ENCODE peak calls at places on chromosomes 1 and 21, in seven cellular contexts. A is colonic mucosa; S is CD8-positive, alpha-beta memory T cell; U is Peyer's patch; E is HCT116; T is naive thymus-derived CD4-positive, alpha-beta T cell; R is mammary epithelial cell. H is an unnamed sample.

GRCh38 chr21:39531777-39532333 is 80.1 kb downstream of the SH3BGR start:
- DNase-seq in A (no peak), S (no peak), U (no peak), E (peak; percentile 7), T (no peak), R (no peak), H (no peak)

GRCh38 chr1:116508984-116509980 is 61.5 kb downstream of the CD58 start:
- DNase-seq in A (peak; percentile 64), S (no peak), U (peak; percentile 82), E (peak; percentile 88), T (no peak), R (peak; percentile 94), H (no peak)

GRCh38 chr1:35565742-35566133 is 7.4 kb upstream of the TFAP2E start:
- DNase-seq in A (no peak), S (no peak), U (no peak), E (no peak), T (no peak), R (no peak), H (no peak)

GRCh38 chr1:234721476-234722266 is 111.7 kb upstream of the IRF2BP2 start:
- DNase-seq in A (peak; percentile 57), S (no peak), U (no peak), E (no peak), T (no peak), R (no peak), H (no peak)

GRCh38 chr1:55447488-55447887 is 232.3 kb upstream of the USP24 start:
- DNase-seq in A (no peak), S (no peak), U (no peak), E (no peak), T (no peak), R (peak; percentile 17), H (no peak)

GRCh38 chr1:66395202-66396061 is 138.5 kb upstream of the SGIP1 start:
- DNase-seq in A (no peak), S (no peak), U (no peak), E (no peak), T (no peak), R (peak; percentile 38), H (no peak)

GRCh38 chr1:47225430-47226100 is 6.5 kb downstream of the TAL1 start:
- DNase-seq in A (no peak), S (no peak), U (peak; percentile 40), E (no peak), T (no peak), R (no peak), H (no peak)

GRCh38 chr1:88001460-88001859 is 672.8 kb downstream of the LMO4 start:
- DNase-seq in A (no peak), S (no peak), U (no peak), E (no peak), T (no peak), R (peak; percentile 61), H (no peak)

GRCh38 chr1:153796786-153797659 is 21.8 kb downstream of the SLC27A3 start:
- DNase-seq in A (peak; percentile 92), S (peak; percentile 87), U (peak; percentile 97), E (peak; percentile 42), T (peak; percentile 84), R (peak; percentile 59), H (peak; percentile 71)

GRCh38 chr1:27981146-27981545 is 21.4 kb downstream of the XKR8 start:
- DNase-seq in A (no peak), S (no peak), U (no peak), E (no peak), T (no peak), R (no peak), H (no peak)

GRCh38 chr1:101170506-101171050 is 66.2 kb upstream of the S1PR1 start:
- DNase-seq in A (no peak), S (no peak), U (no peak), E (no peak), T (no peak), R (no peak), H (no peak)

GRCh38 chr1:116290085-116290670 is 82.9 kb upstream of the ATP1A1 start:
- DNase-seq in A (no peak), S (no peak), U (no peak), E (no peak), T (no peak), R (peak; percentile 93), H (no peak)

GRCh38 chr21:14683021-14683420 is 136.9 kb upstream of the SAMSN1 start:
- DNase-seq in A (no peak), S (no peak), U (no peak), E (no peak), T (no peak), R (no peak), H (no peak)

GRCh38 chr1:101025283-101025679 is 303 bp downstream of the DPH5 start:
- DNase-seq in A (peak; percentile 30), S (no peak), U (no peak), E (no peak), T (no peak), R (no peak), H (no peak)

GRCh38 chr1:86233406-86233805 is 76.8 kb upstream of the COL24A1 start:
- DNase-seq in A (no peak), S (no peak), U (no peak), E (no peak), T (no peak), R (no peak), H (no peak)

GRCh38 chr21:20507783-20508182 is 490.4 kb upstream of the NCAM2 start:
- DNase-seq in A (no peak), S (no peak), U (no peak), E (no peak), T (no peak), R (no peak), H (no peak)

GRCh38 chr1:70331962-70332361 is 22.6 kb downstream of the ANKRD13C start:
- DNase-seq in A (no peak), S (no peak), U (no peak), E (no peak), T (no peak), R (peak; percentile 72), H (no peak)

GRCh38 chr1:53326598-53327182 is 1.2 kb downstream of the LRP8 start:
- DNase-seq in A (peak; percentile 79), S (no peak), U (no peak), E (no peak), T (peak; percentile 18), R (no peak), H (no peak)

GRCh38 chr1:200267458-200267857 is 142.4 kb downstream of the ZNF281 start:
- DNase-seq in A (no peak), S (no peak), U (no peak), E (no peak), T (no peak), R (no peak), H (no peak)

GRCh38 chr21:14923468-14923867 is 141.3 kb downstream of the NRIP1 start:
- DNase-seq in A (no peak), S (no peak), U (no peak), E (no peak), T (no peak), R (peak; percentile 7), H (no peak)

DNA sequence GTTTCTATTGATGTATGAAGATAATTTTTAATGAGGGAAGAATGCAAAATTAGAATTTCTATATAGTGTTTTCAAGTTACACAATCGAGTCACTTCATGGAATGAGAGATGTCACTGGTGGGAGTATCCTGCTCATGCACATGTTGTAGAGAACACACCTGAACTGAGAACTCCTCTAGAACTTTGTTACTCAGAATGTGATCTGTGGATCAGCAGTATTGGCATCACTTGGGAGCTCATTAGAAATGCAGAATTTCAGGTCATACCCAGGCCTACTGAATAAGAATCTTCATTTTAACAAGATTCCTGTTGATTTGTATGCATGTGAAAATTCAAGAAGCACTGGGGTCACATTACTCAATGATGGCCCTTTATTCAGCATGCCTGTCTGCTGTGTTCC is 28.8 kb downstream of the ZNF326 start:
- DNase-seq in A (no peak), S (no peak), U (no peak), E (no peak), T (no peak), R (no peak), H (no peak)
- H3K36me3 ChIP-seq in A (peaks cover 12% of the 10 kb centered on the region), S (peaks cover 44% of the 10 kb centered on the region), U (peaks cover 96% of the 10 kb centered on the region), E (peaks cover 61% of the 10 kb centered on the region), T (peaks cover 5% of the 10 kb centered on the region), R (peaks cover 62% of the 10 kb centered on the region), H (peaks cover 96% of the 10 kb centered on the region)

GRCh38 chr1:25993197-25993951 is 4.5 kb downstream of the PAFAH2 start:
- DNase-seq in A (no peak), S (no peak), U (no peak), E (no peak), T (no peak), R (no peak), H (no peak)
- H3K4me1 ChIP-seq in A (peaks cover 7% of the 10 kb centered on the region), S (peaks cover 60% of the 10 kb centered on the region), U (peaks cover 5% of the 10 kb centered on the region), E (peaks cover 23% of the 10 kb centered on the region), T (peaks cover 51% of the 10 kb centered on the region), R (peaks cover 6% of the 10 kb centered on the region), H (peaks cover 47% of the 10 kb centered on the region)

GRCh38 chr1:1317420-1317819 is 7.0 kb downstream of the INTS11 start:
- DNase-seq in A (no peak), S (no peak), U (no peak), E (no peak), T (no peak), R (no peak), H (no peak)

GRCh38 chr1:1313500-1314236 is 5.3 kb downstream of the PUSL1 start:
- DNase-seq in A (no peak), S (no peak), U (no peak), E (no peak), T (no peak), R (no peak), H (no peak)

GRCh38 chr1:1314237-1314586 is 5.8 kb downstream of the PUSL1 start:
- DNase-seq in A (no peak), S (no peak), U (no peak), E (no peak), T (no peak), R (no peak), H (no peak)

GRCh38 chr1:1314678-1315335 is 6.4 kb downstream of the PUSL1 start:
- DNase-seq in A (no peak), S (no peak), U (no peak), E (no peak), T (no peak), R (no peak), H (no peak)

GRCh38 chr1:1315435-1315901 is 7.1 kb downstream of the PUSL1 start:
- DNase-seq in A (no peak), S (no peak), U (no peak), E (no peak), T (no peak), R (no peak), H (no peak)
- H3K36me3 ChIP-seq in A (no peaks in the 10 kb centered on the region), S (peaks cover 7% of the 10 kb centered on the region), U (peaks cover 81% of the 10 kb centered on the region), E (peaks cover 22% of the 10 kb centered on the region), T (peaks cover 4% of the 10 kb centered on the region), R (peaks cover 17% of the 10 kb centered on the region), H (peaks cover 54% of the 10 kb centered on the region)

GRCh38 chr1:178923512-178923911 is 52.6 kb upstream of the ANGPTL1 start:
- DNase-seq in A (no peak), S (no peak), U (no peak), E (no peak), T (no peak), R (no peak), H (no peak)
- H3K4me1 ChIP-seq in A (no peaks in the 10 kb centered on the region), S (no peaks in the 10 kb centered on the region), U (no peaks in the 10 kb centered on the region), E (no peaks in the 10 kb centered on the region), T (no peaks in the 10 kb centered on the region), R (no peaks in the 10 kb centered on the region), H (no peaks in the 10 kb centered on the region)

DNA sequence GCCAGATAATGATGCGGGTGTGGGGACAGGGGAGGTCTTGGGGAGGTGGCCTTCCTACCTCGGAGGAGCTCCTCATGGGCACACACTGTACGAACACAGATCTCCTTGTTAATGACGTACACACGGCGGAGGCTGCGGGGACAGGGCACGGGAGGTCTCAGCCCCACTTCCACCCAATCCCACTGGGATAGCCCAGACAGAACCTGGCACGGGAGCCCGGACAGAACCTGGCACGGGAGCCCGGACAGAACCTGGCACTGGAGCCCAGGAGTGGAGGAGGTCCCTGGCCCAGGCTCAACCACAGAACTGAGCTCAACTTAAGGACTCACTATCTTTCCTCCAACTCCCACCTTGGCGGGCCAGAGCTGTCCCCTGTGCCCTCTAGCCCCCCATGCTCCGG is 5.2 kb downstream of the MFAP2 start:
- DNase-seq in A (no peak), S (no peak), U (no peak), E (no peak), T (no peak), R (no peak), H (no peak)
- H3K36me3 ChIP-seq in A (no peaks in the 10 kb centered on the region), S (no peaks in the 10 kb centered on the region), U (no peaks in the 10 kb centered on the region), E (peaks cover 8% of the 10 kb centered on the region), T (no peaks in the 10 kb centered on the region), R (no peaks in the 10 kb centered on the region), H (no peaks in the 10 kb centered on the region)

H was measured in CD4-positive, CD25-positive, alpha-beta regulatory T cell.